ENCODE peak calls at places on chromosomes 7 and 10, in six cellular contexts. One of them, this sample, is unnamed.

GRCh38 chr7:140674899-140675701 is 2.4 kb downstream of the ADCK2 start:
- DNase-seq in H9: peak; percentile 48
- DNase-seq in mesendoderm: peak; percentile 81
- DNase-seq in neuronal stem cell: peak; percentile 27
- DNase-seq in mesenchymal stem cell: peak; percentile 70
- DNase-seq in H1: no peak
- DNase-seq in this sample: peak; percentile 57

GRCh38 chr10:76311752-76312699 is 880.6 kb downstream of the LRMDA start:
- DNase-seq in mesendoderm: peak; percentile 84
- DNase-seq in mesenchymal stem cell: peak; percentile 50
- DNase-seq in H1: no peak
- DNase-seq in neuronal stem cell: no peak
- DNase-seq in H9: peak; percentile 71
- DNase-seq in this sample: no peak

GRCh38 chr10:3471927-3472704 is 299.5 kb upstream of the PITRM1 start:
- DNase-seq in mesenchymal stem cell: peak; percentile 53
- DNase-seq in H9: no peak
- DNase-seq in neuronal stem cell: peak; percentile 45
- DNase-seq in H1: no peak
- DNase-seq in mesendoderm: peak; percentile 38
- DNase-seq in this sample: no peak

GRCh38 chr10:44023517-44023916 is 361.4 kb downstream of the CXCL12 start:
- DNase-seq in mesendoderm: no peak
- DNase-seq in H1: no peak
- DNase-seq in mesenchymal stem cell: no peak
- DNase-seq in neuronal stem cell: no peak
- DNase-seq in H9: no peak
- DNase-seq in this sample: no peak

GRCh38 chr7:152848026-152848425 is 88.5 kb downstream of the ACTR3B start:
- DNase-seq in H9: no peak
- DNase-seq in mesendoderm: no peak
- DNase-seq in neuronal stem cell: no peak
- DNase-seq in H1: no peak
- DNase-seq in mesenchymal stem cell: no peak
- DNase-seq in this sample: no peak

GRCh38 chr10:25117757-25118156 is 57.0 kb upstream of the GPR158 start:
- DNase-seq in H9: no peak
- DNase-seq in H1: no peak
- DNase-seq in mesenchymal stem cell: no peak
- DNase-seq in mesendoderm: no peak
- DNase-seq in neuronal stem cell: no peak
- DNase-seq in this sample: no peak

GRCh38 chr10:109992485-109992884 is 15.3 kb upstream of the ADD3 start:
- DNase-seq in mesenchymal stem cell: peak; percentile 79
- DNase-seq in H1: no peak
- DNase-seq in mesendoderm: no peak
- DNase-seq in neuronal stem cell: no peak
- DNase-seq in H9: no peak
- DNase-seq in this sample: peak; percentile 86

GRCh38 chr10:4984971-4985594 is 18.6 kb downstream of the AKR1C2 start:
- DNase-seq in H9: no peak
- DNase-seq in H1: no peak
- DNase-seq in mesendoderm: peak; percentile 49
- DNase-seq in mesenchymal stem cell: no peak
- DNase-seq in neuronal stem cell: no peak
- DNase-seq in this sample: peak; percentile 2

GRCh38 chr10:100006241-100006886 is 3.4 kb downstream of the DNMBP start:
- DNase-seq in H9: no peak
- DNase-seq in neuronal stem cell: no peak
- DNase-seq in mesendoderm: peak; percentile 69
- DNase-seq in mesenchymal stem cell: peak; percentile 99
- DNase-seq in H1: no peak
- DNase-seq in this sample: peak; percentile 97

GRCh38 chr10:50582766-50583762 is 40.7 kb downstream of the SGMS1 start:
- DNase-seq in H1: no peak
- DNase-seq in neuronal stem cell: no peak
- DNase-seq in mesendoderm: peak; percentile 42
- DNase-seq in H9: no peak
- DNase-seq in mesenchymal stem cell: no peak
- DNase-seq in this sample: peak; percentile 27

GRCh38 chr10:34628174-34628802 is 186.8 kb downstream of the PARD3 start:
- DNase-seq in H1: no peak
- DNase-seq in H9: no peak
- DNase-seq in neuronal stem cell: no peak
- DNase-seq in mesendoderm: peak; percentile 32
- DNase-seq in mesenchymal stem cell: no peak
- DNase-seq in this sample: peak; percentile 46

GRCh38 chr10:120424198-120424464 is 32.9 kb upstream of the PLPP4 start:
- DNase-seq in mesenchymal stem cell: no peak
- DNase-seq in mesendoderm: no peak
- DNase-seq in neuronal stem cell: no peak
- DNase-seq in H9: no peak
- DNase-seq in H1: no peak
- DNase-seq in this sample: no peak

GRCh38 chr10:125742465-125742864 is 23.0 kb downstream of the EDRF1 start:
- DNase-seq in H1: no peak
- DNase-seq in mesendoderm: no peak
- DNase-seq in neuronal stem cell: no peak
- DNase-seq in mesenchymal stem cell: peak; percentile 7
- DNase-seq in H9: no peak
- DNase-seq in this sample: no peak

GRCh38 chr7:7521259-7521658 is 14.4 kb downstream of the COL28A1 start:
- DNase-seq in H1: no peak
- DNase-seq in mesenchymal stem cell: no peak
- DNase-seq in neuronal stem cell: no peak
- DNase-seq in mesendoderm: no peak
- DNase-seq in H9: no peak
- DNase-seq in this sample: no peak

GRCh38 chr7:14937580-14937979 is 35.0 kb upstream of the DGKB start:
- DNase-seq in mesenchymal stem cell: no peak
- DNase-seq in neuronal stem cell: no peak
- DNase-seq in H9: no peak
- DNase-seq in H1: no peak
- DNase-seq in mesendoderm: no peak
- DNase-seq in this sample: no peak

GRCh38 chr10:43355749-43356371 is 15.6 kb upstream of the FXYD4 start:
- DNase-seq in neuronal stem cell: no peak
- DNase-seq in H9: no peak
- DNase-seq in mesendoderm: peak; percentile 26
- DNase-seq in H1: no peak
- DNase-seq in mesenchymal stem cell: no peak
- DNase-seq in this sample: no peak

GRCh38 chr10:118042336-118042735 is 4.4 kb downstream of the RAB11FIP2 start:
- DNase-seq in H1: no peak
- DNase-seq in mesenchymal stem cell: no peak
- DNase-seq in neuronal stem cell: no peak
- DNase-seq in H9: no peak
- DNase-seq in mesendoderm: no peak
- DNase-seq in this sample: no peak

GRCh38 chr7:1922071-1922869 is 252.2 kb downstream of the ELFN1 start:
- DNase-seq in H9: no peak
- DNase-seq in mesendoderm: no peak
- DNase-seq in H1: no peak
- DNase-seq in neuronal stem cell: no peak
- DNase-seq in mesenchymal stem cell: no peak
- DNase-seq in this sample: peak; percentile 17

GRCh38 chr10:85919358-85920022 is 447.1 kb downstream of the GRID1 start:
- DNase-seq in H1: no peak
- DNase-seq in neuronal stem cell: no peak
- DNase-seq in mesenchymal stem cell: no peak
- DNase-seq in H9: no peak
- DNase-seq in mesendoderm: peak; percentile 41
- DNase-seq in this sample: no peak

GRCh38 chr7:22799633-22800032 is 23.0 kb downstream of the TOMM7 start:
- DNase-seq in mesenchymal stem cell: no peak
- DNase-seq in mesendoderm: no peak
- DNase-seq in H9: no peak
- DNase-seq in H1: no peak
- DNase-seq in neuronal stem cell: no peak
- DNase-seq in this sample: peak; percentile 30

DNA sequence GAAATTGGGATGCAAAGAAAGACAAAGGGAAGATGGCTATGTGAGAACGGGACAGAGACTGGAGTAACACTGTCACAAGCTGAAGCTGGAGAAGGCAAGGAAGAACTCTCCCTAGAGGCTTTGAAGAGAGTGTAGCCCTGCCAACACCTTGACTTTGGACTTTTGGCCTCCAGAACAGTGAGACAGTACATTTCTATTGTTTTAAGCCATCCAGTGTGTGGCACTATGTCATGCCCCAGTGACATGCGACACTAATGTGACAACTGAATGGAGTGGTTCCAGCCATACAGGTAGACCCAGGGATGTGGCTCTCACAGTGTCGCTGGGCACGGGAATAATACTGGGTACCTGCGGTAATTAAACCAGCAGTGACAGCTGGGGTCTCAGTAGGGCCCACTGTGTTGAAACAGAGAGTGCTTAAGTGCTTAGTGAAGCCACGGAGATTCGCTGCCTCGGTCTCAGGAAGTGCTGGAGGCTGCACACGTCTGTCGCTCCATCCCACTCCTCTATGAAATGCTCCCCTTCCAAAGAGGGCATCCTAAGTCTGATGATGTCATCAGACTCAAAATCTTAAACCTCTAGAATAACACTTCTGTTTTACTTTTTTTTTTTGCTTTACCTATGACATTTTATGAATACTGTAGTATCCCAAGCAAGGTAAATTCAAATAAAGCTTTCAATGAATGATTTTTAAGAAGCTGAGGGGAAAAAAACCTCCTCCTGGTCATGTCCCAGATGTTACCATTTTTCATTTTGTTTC is 154.6 kb upstream of the RHEB start:
- DNase-seq in neuronal stem cell: no peak
- DNase-seq in mesendoderm: no peak
- DNase-seq in H1: no peak
- DNase-seq in mesenchymal stem cell: no peak
- DNase-seq in H9: no peak
- DNase-seq in this sample: no peak
- H2BK15ac ChIP-seq in neuronal stem cell: no peak overlapping the region
- H2BK15ac ChIP-seq in mesendoderm: no peak overlapping the region
- H2BK15ac ChIP-seq in H1: no peak overlapping the region
- H2BK15ac ChIP-seq in mesenchymal stem cell: no peak overlapping the region
- H2BK15ac ChIP-seq in H9: no peak overlapping the region
- H2BK15ac ChIP-seq in this sample: no peak overlapping the region

DNA sequence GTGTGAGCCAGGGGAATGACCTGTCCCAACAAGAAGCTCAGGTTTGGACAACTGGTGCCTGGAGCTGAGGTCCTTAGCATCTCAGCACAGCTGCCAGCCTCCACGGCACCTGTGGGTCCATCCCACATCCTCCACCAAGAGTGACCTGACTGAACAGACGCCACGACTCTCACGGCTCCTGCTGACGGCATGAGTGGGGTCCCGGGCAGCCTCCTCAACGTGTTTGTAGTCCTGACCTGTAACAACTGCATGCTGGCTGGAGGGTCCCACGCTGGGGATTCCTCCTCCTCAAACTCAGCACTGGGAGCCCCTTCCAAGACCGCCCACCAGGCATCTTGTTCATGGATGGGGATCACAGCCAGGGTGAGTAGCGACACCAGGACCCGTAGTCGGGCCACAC is 36.2 kb downstream of the FAM20C start:
- DNase-seq in mesenchymal stem cell: no peak
- DNase-seq in neuronal stem cell: no peak
- DNase-seq in H1: no peak
- DNase-seq in H9: no peak
- DNase-seq in mesendoderm: no peak
- DNase-seq in this sample: no peak
- H3K4me1 ChIP-seq in mesenchymal stem cell: peaks cover 50% of the 10 kb centered on the region
- H3K4me1 ChIP-seq in neuronal stem cell: no peaks in the 10 kb centered on the region
- H3K4me1 ChIP-seq in H1: no peaks in the 10 kb centered on the region
- H3K4me1 ChIP-seq in H9: no peaks in the 10 kb centered on the region
- H3K4me1 ChIP-seq in mesendoderm: no peaks in the 10 kb centered on the region
- H3K4me1 ChIP-seq in this sample: peaks cover 67% of the 10 kb centered on the region

DNA sequence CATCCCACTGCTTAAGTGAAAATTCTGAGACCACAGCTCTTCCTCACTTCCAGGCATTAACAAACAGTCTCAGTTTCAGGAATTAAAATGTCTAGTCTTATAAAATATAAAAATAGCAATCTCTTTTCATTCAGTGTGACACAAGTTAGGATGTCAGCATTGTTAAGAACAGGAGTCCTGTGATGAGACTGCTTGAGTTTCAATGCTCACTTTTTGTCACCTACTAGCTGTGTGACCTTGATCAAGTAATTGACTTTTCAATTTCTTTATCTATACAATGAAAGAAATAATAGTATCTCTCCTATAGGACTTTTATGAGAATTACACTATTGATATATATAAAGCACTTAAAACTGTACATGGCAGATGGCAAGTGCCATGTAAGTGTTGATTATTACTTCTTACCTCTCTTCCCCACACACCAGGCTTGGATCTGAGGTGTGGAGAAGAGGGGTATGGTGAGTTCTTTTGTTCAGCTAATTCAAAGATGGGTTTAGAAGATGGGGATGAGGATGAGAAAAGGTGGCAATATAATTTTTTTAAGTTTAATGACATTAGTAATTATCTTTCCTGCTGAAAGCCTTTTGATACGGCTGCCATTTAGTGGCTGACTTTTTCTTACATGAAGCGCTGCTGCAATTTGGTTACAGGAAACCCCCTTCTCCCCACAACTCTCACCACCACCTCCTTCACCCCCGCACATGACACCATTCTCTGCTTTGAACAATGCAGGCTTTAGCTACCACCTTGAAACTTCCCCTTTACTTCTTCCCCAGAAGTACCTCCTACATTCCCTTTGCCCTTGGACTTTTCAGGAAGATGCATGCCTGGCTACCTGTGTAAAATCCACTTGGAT is 20.8 kb upstream of the HYAL4 start:
- DNase-seq in H1: no peak
- DNase-seq in mesendoderm: no peak
- DNase-seq in neuronal stem cell: no peak
- DNase-seq in H9: no peak
- DNase-seq in mesenchymal stem cell: no peak
- DNase-seq in this sample: no peak
- H2BK15ac ChIP-seq in H1: no peak overlapping the region
- H2BK15ac ChIP-seq in mesendoderm: no peak overlapping the region
- H2BK15ac ChIP-seq in neuronal stem cell: no peak overlapping the region
- H2BK15ac ChIP-seq in H9: no peak overlapping the region
- H2BK15ac ChIP-seq in mesenchymal stem cell: no peak overlapping the region
- H2BK15ac ChIP-seq in this sample: no peak overlapping the region

GRCh38 chr7:129282865-129283264 is 58.0 kb downstream of the AHCYL2 start:
- DNase-seq in H9: no peak
- DNase-seq in mesenchymal stem cell: no peak
- DNase-seq in mesendoderm: no peak
- DNase-seq in H1: no peak
- DNase-seq in neuronal stem cell: no peak
- DNase-seq in this sample: no peak

GRCh38 chr7:129281163-129281562 is 56.3 kb downstream of the AHCYL2 start:
- DNase-seq in mesendoderm: no peak
- DNase-seq in mesenchymal stem cell: no peak
- DNase-seq in H1: no peak
- DNase-seq in H9: no peak
- DNase-seq in neuronal stem cell: no peak
- DNase-seq in this sample: no peak

GRCh38 chr7:129279757-129280156 is 54.9 kb downstream of the AHCYL2 start:
- DNase-seq in mesenchymal stem cell: no peak
- DNase-seq in H9: no peak
- DNase-seq in H1: no peak
- DNase-seq in mesendoderm: peak; percentile 52
- DNase-seq in neuronal stem cell: no peak
- DNase-seq in this sample: no peak

GRCh38 chr7:129277629-129278028 is 52.8 kb downstream of the AHCYL2 start:
- DNase-seq in mesendoderm: no peak
- DNase-seq in H1: no peak
- DNase-seq in mesenchymal stem cell: no peak
- DNase-seq in neuronal stem cell: no peak
- DNase-seq in H9: no peak
- DNase-seq in this sample: no peak

GRCh38 chr7:129278688-129279087 is 53.9 kb downstream of the AHCYL2 start:
- DNase-seq in H9: no peak
- DNase-seq in mesenchymal stem cell: no peak
- DNase-seq in neuronal stem cell: no peak
- DNase-seq in mesendoderm: no peak
- DNase-seq in H1: no peak
- DNase-seq in this sample: no peak
- H3K4me1 ChIP-seq in H9: peaks cover 3% of the 10 kb centered on the region
- H3K4me1 ChIP-seq in mesenchymal stem cell: peaks cover 2% of the 10 kb centered on the region
- H3K4me1 ChIP-seq in neuronal stem cell: peaks cover 4% of the 10 kb centered on the region
- H3K4me1 ChIP-seq in mesendoderm: peaks cover 2% of the 10 kb centered on the region
- H3K4me1 ChIP-seq in H1: peaks cover 6% of the 10 kb centered on the region
- H3K4me1 ChIP-seq in this sample: no peaks in the 10 kb centered on the region